ENCODE peak calls at places on chromosomes 1 and 21, in six cellular contexts. H is left kidney; I is nephron progenitor cell; M is AG20443; S is amniotic stem cell; V is activated CD4-positive, alpha-beta T cell treated with anti-CD3 and anti-CD28 coated beads, Interleukin-2, amount 10 ng/mL, durations not matched to agents 7 days and 5 days. A is an unnamed sample.
A peak's percentile ranks its signal among the peaks of the same experiment; 100 is the strongest.

GRCh38 chr1:202998836-202999750 is 8.1 kb upstream of the TMEM183A start:
- DNase-seq in H (peak; percentile 76), I (peak; percentile 65), M (peak; percentile 50), S (no peak), V (peak; percentile 79), A (peak; percentile 66)

GRCh38 chr1:42993631-42994121 is 35.0 kb upstream of the SLC2A1 start:
- DNase-seq in H (peak; percentile 63), I (no peak), M (no peak), S (no peak), V (no peak), A (peak; percentile 66)

GRCh38 chr1:216843426-216843825 is 120.2 kb upstream of the ESRRG start:
- DNase-seq in H (no peak), I (no peak), M (no peak), S (no peak), V (no peak), A (no peak)

GRCh38 chr1:206721454-206721853 is 36.7 kb downstream of the MAPKAPK2 start:
- DNase-seq in H (no peak), I (no peak), M (no peak), S (no peak), V (no peak), A (no peak)

GRCh38 chr1:26391450-26391849 is 18.9 kb upstream of the ZNF683 start:
- DNase-seq in H (peak; percentile 31), I (peak; percentile 40), M (peak; percentile 79), S (no peak), V (peak; percentile 69), A (peak; percentile 45)

GRCh38 chr21:45876381-45877159 is 105.0 kb upstream of the COL6A1 start:
- DNase-seq in H (peak; percentile 98), I (peak; percentile 78), M (no peak), S (no peak), V (no peak), A (no peak)

GRCh38 chr21:42781150-42781980 is 98.0 kb downstream of the WDR4 start:
- DNase-seq in H (peak; percentile 81), I (peak; percentile 66), M (no peak), S (no peak), V (no peak), A (no peak)

GRCh38 chr1:54464477-54465146 is 58.4 kb upstream of the SSBP3 start:
- DNase-seq in H (peak; percentile 90), I (peak; percentile 51), M (no peak), S (no peak), V (no peak), A (peak; percentile 73)

A was measured in AML-193.